ENCODE peak calls at places on chromosome 20, in eight cellular contexts. J is activated CD4-positive, alpha-beta T cell treated with anti-CD3 and anti-CD28 coated beads, Interleukin-2, amount 50 U/mL, for 1 hour; D is activated CD8-positive, alpha-beta memory T cell treated with anti-CD3 and anti-CD28 coated beads for 24 hours; B is renal cortical epithelial cell; S is effector CD4-positive, alpha-beta T cell; V is endothelial cell of umbilical vein; C is GM03348; Z is esophagus muscularis mucosa. E is an unnamed sample.

GRCh38 chr20:22810030-22810429 is 225.1 kb upstream of the SSTR4 start:
- DNase-seq in B (no peak), C (no peak), S (no peak), V (no peak), D (no peak), Z (no peak), J (no peak), E (no peak)

GRCh38 chr20:51697119-51697826 is 70.9 kb downstream of the ATP9A start:
- DNase-seq in S (no peak), V (peak), J (no peak), C (no peak), D (no peak), B (no peak), Z (no peak), E (no peak)

GRCh38 chr20:58981564-58982364 is 708 bp downstream of the NELFCD start:
- DNase-seq in J (no peak), D (peak), V (peak), B (no peak), S (no peak), C (peak), Z (no peak), E (no peak)

GRCh38 chr20:2305946-2306345 is 10.1 kb downstream of the TGM3 start:
- DNase-seq in C (no peak), J (no peak), V (no peak), S (no peak), B (no peak), Z (no peak), D (no peak), E (no peak)

GRCh38 chr20:49562341-49563014 is 5.5 kb downstream of the PTGIS start:
- DNase-seq in J (no peak), B (peak), C (peak), D (no peak), S (no peak), V (peak), Z (no peak), E (no peak)

GRCh38 chr20:7231303-7231702 is 463.8 kb downstream of the BMP2 start:
- DNase-seq in V (no peak), C (no peak), Z (no peak), B (peak), J (no peak), D (no peak), S (no peak), E (no peak)

GRCh38 chr20:49431345-49431744 is 51.1 kb downstream of the KCNB1 start:
- DNase-seq in D (no peak), Z (no peak), C (no peak), V (no peak), B (peak), S (no peak), J (no peak), E (no peak)

GRCh38 chr20:20367681-20368413 is at the start of gene INSM1:
- DNase-seq in Z (no peak), J (no peak), V (no peak), B (no peak), C (no peak), D (no peak), S (no peak), E (peak)

GRCh38 chr20:46394872-46395470 is 11.4 kb downstream of the ELMO2 start:
- DNase-seq in S (no peak), V (no peak), C (no peak), J (no peak), Z (no peak), D (no peak), B (no peak), E (no peak)

GRCh38 chr20:9626357-9626756 is 112.0 kb downstream of the LAMP5 start:
- DNase-seq in C (no peak), J (no peak), V (no peak), Z (peak), D (no peak), S (no peak), B (peak), E (no peak)

GRCh38 chr20:24332956-24333355 is 136.5 kb upstream of the SYNDIG1 start:
- DNase-seq in Z (no peak), J (no peak), C (no peak), V (no peak), D (no peak), B (no peak), S (no peak), E (no peak)

GRCh38 chr20:20427202-20427864 is 59.4 kb downstream of the INSM1 start:
- DNase-seq in V (no peak), Z (no peak), J (no peak), D (no peak), C (no peak), S (no peak), B (no peak), E (no peak)

GRCh38 chr20:1802385-1803215 is 92.6 kb upstream of the SIRPA start:
- DNase-seq in Z (no peak), S (no peak), D (peak), V (peak), C (peak), J (peak), B (peak), E (peak)

GRCh38 chr20:25042531-25043498 is 15.1 kb downstream of the ACSS1 start:
- DNase-seq in Z (no peak), V (no peak), D (peak), J (peak), B (no peak), C (no peak), S (peak), E (no peak)

GRCh38 chr20:41268402-41268801 is 49.1 kb downstream of the ZHX3 start:
- DNase-seq in V (no peak), B (no peak), D (no peak), J (no peak), S (no peak), Z (no peak), C (no peak), E (no peak)

GRCh38 chr20:9407805-9408421 is 106.5 kb upstream of the LAMP5 start:
- DNase-seq in C (peak), D (peak), S (peak), B (peak), V (peak), J (peak), Z (no peak), E (peak)

GRCh38 chr20:33387177-33387576 is 14.1 kb downstream of the CDK5RAP1 start:
- DNase-seq in C (peak), D (no peak), B (no peak), V (no peak), Z (no peak), J (no peak), S (no peak), E (no peak)

GRCh38 chr20:50373674-50374286 is 136.4 kb upstream of the PTPN1 start:
- DNase-seq in V (no peak), D (no peak), J (no peak), Z (no peak), B (no peak), S (no peak), C (no peak), E (no peak)

E was measured in D341Med.